ENCODE peak calls at places on chromosomes 12 and 14, in six cellular contexts. F is PC-3; C is upper lobe of right lung; B is SK-N-SH; H is CD4-positive, CD25-positive, alpha-beta regulatory T cell; W is aorta. P is an unnamed sample.

GRCh38 chr14:99729991-99730875 is 46.1 kb downstream of the CYP46A1 start:
- DNase-seq in C (peak; percentile 87), W (peak; percentile 80), B (peak; percentile 97), H (peak; percentile 31), F (peak; percentile 76), P (peak; percentile 89)

GRCh38 chr12:34396006-34396860 is 373.9 kb downstream of the ALG10 start:
- DNase-seq in W (peak; percentile 21), C (peak; percentile 55), F (no peak), B (peak; percentile 1), H (no peak), P (no peak)

GRCh38 chr12:112153181-112153899 is 28.0 kb downstream of the TRAFD1 start:
- DNase-seq in C (peak; percentile 43), H (no peak), W (peak; percentile 20), F (no peak), B (no peak), P (no peak)

GRCh38 chr12:12537421-12537820 is 25.2 kb downstream of the DUSP16 start:
- DNase-seq in W (no peak), F (no peak), H (no peak), B (no peak), C (no peak), P (no peak)

GRCh38 chr12:127191124-127191523 is 1075.8 kb upstream of the TMEM132C start:
- DNase-seq in C (no peak), F (peak; percentile 71), W (no peak), B (no peak), H (no peak), P (no peak)

GRCh38 chr14:91246051-91246852 is 1.7 kb upstream of the GPR68 start:
- DNase-seq in W (no peak), B (no peak), C (no peak), H (peak; percentile 78), F (no peak), P (no peak)

GRCh38 chr12:95532851-95533250 is 18.4 kb downstream of the USP44 start:
- DNase-seq in H (no peak), W (no peak), F (peak; percentile 49), C (no peak), B (no peak), P (no peak)

GRCh38 chr12:5318874-5319273 is 113.0 kb upstream of the NTF3 start:
- DNase-seq in F (peak; percentile 31), H (no peak), W (no peak), B (no peak), C (no peak), P (no peak)

GRCh38 chr12:12428961-12429657 is 72.2 kb downstream of the BORCS5 start:
- DNase-seq in F (peak; percentile 73), C (no peak), W (no peak), H (no peak), B (no peak), P (no peak)

GRCh38 chr12:55906056-55906455 is 21.6 kb downstream of the PYM1 start:
- DNase-seq in H (no peak), F (peak; percentile 64), B (no peak), W (no peak), C (no peak), P (no peak)

GRCh38 chr14:105026789-105027563 is 6.1 kb upstream of the CDCA4 start:
- DNase-seq in W (no peak), F (peak; percentile 86), C (no peak), B (no peak), H (no peak), P (no peak)

GRCh38 chr12:123571343-123571813 is 13.0 kb upstream of the TMED2 start:
- DNase-seq in F (peak; percentile 35), W (peak; percentile 57), C (no peak), H (no peak), B (peak; percentile 49), P (peak; percentile 77)

GRCh38 chr12:116924558-116925453 is 14.1 kb downstream of the FBXW8 start:
- DNase-seq in B (no peak), F (peak; percentile 97), H (peak; percentile 45), W (no peak), C (no peak), P (no peak)

GRCh38 chr14:23492618-23493272 is 23.2 kb downstream of the NGDN start:
- DNase-seq in F (no peak), W (no peak), H (no peak), B (no peak), C (no peak), P (no peak)

GRCh38 chr12:124231980-124232653 is 62.8 kb upstream of the RFLNA start:
- DNase-seq in H (no peak), C (peak; percentile 77), W (no peak), B (no peak), F (no peak), P (no peak)

GRCh38 chr14:51616256-51616655 is 35.5 kb upstream of the FRMD6 start:
- DNase-seq in H (no peak), C (no peak), F (no peak), B (no peak), W (no peak), P (no peak)

GRCh38 chr12:21940972-21941521 is at the start of gene ABCC9:
- DNase-seq in B (peak; percentile 35), F (no peak), C (peak; percentile 72), H (no peak), W (peak; percentile 65), P (peak; percentile 63)

GRCh38 chr12:25958254-25959068 is at the start of gene RASSF8:
- DNase-seq in B (peak; percentile 94), C (peak; percentile 89), F (peak; percentile 90), W (peak; percentile 81), H (no peak), P (peak; percentile 86)

GRCh38 chr12:42584539-42585174 is 4.9 kb downstream of the PRICKLE1 start:
- DNase-seq in B (peak; percentile 24), F (no peak), W (no peak), H (no peak), C (no peak), P (no peak)

GRCh38 chr12:130162267-130162666 is at the start of gene FZD10:
- DNase-seq in B (peak; percentile 77), H (no peak), W (no peak), F (no peak), C (peak; percentile 65), P (peak; percentile 62)

GRCh38 chr12:127926004-127926403 is 341.0 kb upstream of the TMEM132C start:
- DNase-seq in W (peak; percentile 55), C (no peak), F (peak; percentile 54), B (peak; percentile 31), H (no peak), P (peak; percentile 49)

GRCh38 chr14:91417983-91418386 is 365 bp upstream of the CCDC88C start:
- DNase-seq in F (peak; percentile 63), C (peak; percentile 82), W (no peak), H (peak; percentile 63), B (peak; percentile 86), P (peak; percentile 61)

GRCh38 chr14:75232597-75232996 is 46.0 kb upstream of the FOS start:
- DNase-seq in F (no peak), B (no peak), C (no peak), H (peak; percentile 23), W (no peak), P (no peak)

GRCh38 chr14:38336298-38336697 is 80.4 kb upstream of the CLEC14A start:
- DNase-seq in B (no peak), W (no peak), F (peak; percentile 12), H (no peak), C (no peak), P (no peak)

GRCh38 chr12:130254476-130255276 is 83.0 kb upstream of the PIWIL1 start:
- DNase-seq in W (no peak), C (no peak), B (no peak), F (no peak), H (no peak), P (no peak)

GRCh38 chr12:47939009-47939601 is 24.3 kb upstream of the TMEM106C start:
- DNase-seq in C (no peak), B (no peak), W (no peak), F (no peak), H (no peak), P (no peak)

GRCh38 chr12:15322164-15323054 is at the start of gene PTPRO:
- DNase-seq in H (no peak), F (no peak), B (peak; percentile 80), C (peak; percentile 63), W (no peak), P (peak; percentile 79)

GRCh38 chr14:73465833-73466532 is 7.6 kb upstream of the NUMB start:
- DNase-seq in B (no peak), F (peak; percentile 70), C (no peak), H (no peak), W (no peak), P (no peak)

GRCh38 chr14:51116682-51117081 is 21.8 kb upstream of the TRIM9 start:
- DNase-seq in C (no peak), W (no peak), B (no peak), F (peak; percentile 22), H (no peak), P (no peak)

DNA sequence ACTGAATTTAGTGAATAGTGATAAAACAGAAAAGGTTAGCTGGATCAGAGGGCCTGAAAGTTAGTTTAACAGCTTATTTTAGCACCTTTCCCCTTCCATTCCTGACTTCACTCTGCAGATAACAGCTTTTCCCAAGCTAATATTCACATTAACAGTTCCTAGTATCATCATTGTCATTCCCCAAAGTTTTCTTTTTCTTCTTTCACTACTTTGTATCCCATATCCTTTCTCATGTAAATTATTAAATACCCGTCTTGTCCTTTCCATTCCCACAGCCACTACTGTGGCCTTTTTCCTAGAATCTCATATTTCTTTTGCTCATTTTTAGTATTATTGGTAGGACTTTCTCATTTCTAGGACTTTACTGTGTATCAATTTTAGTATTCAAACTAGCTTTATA is 70.5 kb downstream of the SCFD1 start:
- DNase-seq in C (no peak), H (no peak), W (no peak), F (no peak), B (no peak), P (peak; percentile 52)
- H3K4me3 ChIP-seq in C (no peak overlapping the region), H (no peak overlapping the region), W (no peak overlapping the region), F (no peak overlapping the region), B (no peak overlapping the region), P (peak overlapping the region; percentile 19)

DNA sequence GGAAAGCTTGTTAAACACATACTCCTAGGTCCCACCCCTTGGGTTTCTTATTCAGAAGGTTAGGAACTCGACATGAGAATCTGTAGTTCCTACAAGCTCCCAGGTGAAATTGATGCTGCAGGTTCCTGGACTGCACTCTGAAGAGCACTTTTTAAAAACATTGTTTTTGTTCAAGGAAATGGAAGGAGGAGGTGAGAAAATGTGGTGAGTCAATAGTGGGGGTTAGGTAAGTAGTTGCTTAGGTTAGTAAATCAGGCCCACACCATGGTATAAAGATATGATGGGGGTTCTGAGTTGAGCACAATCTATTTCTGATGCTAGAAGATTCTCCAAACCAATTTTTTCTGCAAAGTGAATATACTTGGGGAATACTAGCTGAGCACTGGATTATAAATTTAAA is 450.3 kb downstream of the CCDC91 start:
- DNase-seq in B (no peak), F (no peak), W (no peak), C (no peak), H (no peak), P (no peak)
- H3K27ac ChIP-seq in B (no peak overlapping the region), F (no peak overlapping the region), W (no peak overlapping the region), C (no peak overlapping the region), H (no peak overlapping the region), P (no peak overlapping the region)

GRCh38 chr12:114848661-114849060 is 164.7 kb upstream of the TBX3 start:
- DNase-seq in W (no peak), B (no peak), F (no peak), H (no peak), C (no peak), P (no peak)
- H3K4me3 ChIP-seq in W (no peak overlapping the region), B (no peak overlapping the region), F (no peak overlapping the region), H (no peak overlapping the region), C (no peak overlapping the region), P (no peak overlapping the region)

DNA sequence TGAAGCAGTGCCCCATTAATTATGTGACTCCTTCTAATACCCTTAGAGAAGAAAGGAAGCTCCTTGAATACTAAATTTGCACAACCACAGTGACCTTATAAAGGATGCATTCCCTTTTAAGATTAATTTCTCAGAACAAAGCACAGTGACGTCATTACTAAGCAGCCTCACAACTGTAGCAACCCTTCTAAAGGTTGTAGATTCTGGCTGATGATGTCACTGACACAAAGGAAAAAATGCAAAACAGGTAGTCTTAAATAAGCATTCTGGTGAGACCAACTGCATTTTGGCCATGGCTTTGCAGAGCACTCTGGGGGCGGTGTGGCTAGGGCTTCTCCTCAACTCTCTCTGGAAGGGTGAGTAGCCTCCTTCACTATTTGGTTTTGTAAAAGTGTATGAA is 38.4 kb upstream of the OR4E1 start:
- DNase-seq in H (no peak), F (no peak), W (no peak), C (no peak), B (no peak), P (no peak)
- H3K27ac ChIP-seq in H (peak overlapping the region; percentile 56), F (no peak overlapping the region), W (no peak overlapping the region), C (no peak overlapping the region), B (no peak overlapping the region), P (no peak overlapping the region)